ENCODE peak calls at places on chromosomes 6 and 20, in nine cellular contexts. One of them, this sample, is unnamed.

GRCh38 chr20:53517146-53517545 is 76.5 kb downstream of the ZNF217 start:
- DNase-seq in amniotic stem cell: no peak
- DNase-seq in stimulated activated CD4-positive, alpha-beta T cell treated with anti-CD3 and anti-CD28 coated beads, TNF-alpha, amount 100 ng/mL, for 4 hours: no peak
- DNase-seq in hippocampal formation: no peak
- DNase-seq in upper lobe of right lung: no peak
- DNase-seq in NCI-H748 treated with DMSO at 0.1 percent for 48 hours: peak
- DNase-seq in CD4-positive, alpha-beta T cell: no peak
- DNase-seq in fibroblast of pulmonary artery: no peak
- DNase-seq in ACHN: no peak
- DNase-seq in this sample: peak

GRCh38 chr20:24681634-24682495 is 212.4 kb downstream of the SYNDIG1 start:
- DNase-seq in upper lobe of right lung: peak
- DNase-seq in CD4-positive, alpha-beta T cell: no peak
- DNase-seq in fibroblast of pulmonary artery: no peak
- DNase-seq in ACHN: no peak
- DNase-seq in amniotic stem cell: no peak
- DNase-seq in hippocampal formation: no peak
- DNase-seq in NCI-H748 treated with DMSO at 0.1 percent for 48 hours: no peak
- DNase-seq in stimulated activated CD4-positive, alpha-beta T cell treated with anti-CD3 and anti-CD28 coated beads, TNF-alpha, amount 100 ng/mL, for 4 hours: no peak
- DNase-seq in this sample: peak

GRCh38 chr20:63102720-63103375 is 96.1 kb upstream of the BHLHE23 start:
- DNase-seq in CD4-positive, alpha-beta T cell: peak
- DNase-seq in stimulated activated CD4-positive, alpha-beta T cell treated with anti-CD3 and anti-CD28 coated beads, TNF-alpha, amount 100 ng/mL, for 4 hours: peak
- DNase-seq in ACHN: no peak
- DNase-seq in amniotic stem cell: no peak
- DNase-seq in upper lobe of right lung: peak
- DNase-seq in fibroblast of pulmonary artery: peak
- DNase-seq in hippocampal formation: no peak
- DNase-seq in NCI-H748 treated with DMSO at 0.1 percent for 48 hours: no peak
- DNase-seq in this sample: peak

GRCh38 chr6:122717350-122717749 is 62.2 kb upstream of the FABP7 start:
- DNase-seq in ACHN: no peak
- DNase-seq in fibroblast of pulmonary artery: peak
- DNase-seq in hippocampal formation: no peak
- DNase-seq in amniotic stem cell: no peak
- DNase-seq in stimulated activated CD4-positive, alpha-beta T cell treated with anti-CD3 and anti-CD28 coated beads, TNF-alpha, amount 100 ng/mL, for 4 hours: no peak
- DNase-seq in CD4-positive, alpha-beta T cell: no peak
- DNase-seq in upper lobe of right lung: no peak
- DNase-seq in NCI-H748 treated with DMSO at 0.1 percent for 48 hours: peak
- DNase-seq in this sample: no peak

GRCh38 chr6:134593442-134593841 is 275.5 kb upstream of the SGK1 start:
- DNase-seq in amniotic stem cell: no peak
- DNase-seq in ACHN: no peak
- DNase-seq in upper lobe of right lung: no peak
- DNase-seq in CD4-positive, alpha-beta T cell: no peak
- DNase-seq in fibroblast of pulmonary artery: no peak
- DNase-seq in NCI-H748 treated with DMSO at 0.1 percent for 48 hours: no peak
- DNase-seq in hippocampal formation: no peak
- DNase-seq in stimulated activated CD4-positive, alpha-beta T cell treated with anti-CD3 and anti-CD28 coated beads, TNF-alpha, amount 100 ng/mL, for 4 hours: no peak
- DNase-seq in this sample: no peak

GRCh38 chr6:3797231-3798200 is 46.0 kb upstream of the PXDC1 start:
- DNase-seq in amniotic stem cell: no peak
- DNase-seq in stimulated activated CD4-positive, alpha-beta T cell treated with anti-CD3 and anti-CD28 coated beads, TNF-alpha, amount 100 ng/mL, for 4 hours: no peak
- DNase-seq in upper lobe of right lung: no peak
- DNase-seq in fibroblast of pulmonary artery: peak
- DNase-seq in hippocampal formation: no peak
- DNase-seq in ACHN: peak
- DNase-seq in CD4-positive, alpha-beta T cell: no peak
- DNase-seq in NCI-H748 treated with DMSO at 0.1 percent for 48 hours: no peak
- DNase-seq in this sample: no peak

GRCh38 chr20:15708984-15709598 is 864.2 kb downstream of the KIF16B start:
- DNase-seq in CD4-positive, alpha-beta T cell: peak
- DNase-seq in fibroblast of pulmonary artery: peak
- DNase-seq in ACHN: peak
- DNase-seq in hippocampal formation: peak
- DNase-seq in amniotic stem cell: no peak
- DNase-seq in upper lobe of right lung: peak
- DNase-seq in stimulated activated CD4-positive, alpha-beta T cell treated with anti-CD3 and anti-CD28 coated beads, TNF-alpha, amount 100 ng/mL, for 4 hours: peak
- DNase-seq in NCI-H748 treated with DMSO at 0.1 percent for 48 hours: peak
- DNase-seq in this sample: no peak

GRCh38 chr6:32290886-32291450 is 67.1 kb upstream of the NOTCH4 start:
- DNase-seq in hippocampal formation: no peak
- DNase-seq in upper lobe of right lung: no peak
- DNase-seq in ACHN: no peak
- DNase-seq in amniotic stem cell: no peak
- DNase-seq in stimulated activated CD4-positive, alpha-beta T cell treated with anti-CD3 and anti-CD28 coated beads, TNF-alpha, amount 100 ng/mL, for 4 hours: no peak
- DNase-seq in NCI-H748 treated with DMSO at 0.1 percent for 48 hours: no peak
- DNase-seq in fibroblast of pulmonary artery: peak
- DNase-seq in CD4-positive, alpha-beta T cell: no peak
- DNase-seq in this sample: no peak

GRCh38 chr20:22216984-22217383 is 367.4 kb downstream of the FOXA2 start:
- DNase-seq in NCI-H748 treated with DMSO at 0.1 percent for 48 hours: no peak
- DNase-seq in amniotic stem cell: no peak
- DNase-seq in CD4-positive, alpha-beta T cell: no peak
- DNase-seq in stimulated activated CD4-positive, alpha-beta T cell treated with anti-CD3 and anti-CD28 coated beads, TNF-alpha, amount 100 ng/mL, for 4 hours: no peak
- DNase-seq in upper lobe of right lung: no peak
- DNase-seq in ACHN: no peak
- DNase-seq in fibroblast of pulmonary artery: no peak
- DNase-seq in hippocampal formation: no peak
- DNase-seq in this sample: no peak

GRCh38 chr20:2706688-2707352 is 14.2 kb downstream of the EBF4 start:
- DNase-seq in fibroblast of pulmonary artery: no peak
- DNase-seq in stimulated activated CD4-positive, alpha-beta T cell treated with anti-CD3 and anti-CD28 coated beads, TNF-alpha, amount 100 ng/mL, for 4 hours: no peak
- DNase-seq in amniotic stem cell: no peak
- DNase-seq in upper lobe of right lung: no peak
- DNase-seq in NCI-H748 treated with DMSO at 0.1 percent for 48 hours: no peak
- DNase-seq in CD4-positive, alpha-beta T cell: no peak
- DNase-seq in hippocampal formation: no peak
- DNase-seq in ACHN: no peak
- DNase-seq in this sample: no peak

GRCh38 chr20:2507875-2508630 is 662 bp downstream of the ZNF343 start:
- DNase-seq in hippocampal formation: no peak
- DNase-seq in fibroblast of pulmonary artery: peak
- DNase-seq in upper lobe of right lung: no peak
- DNase-seq in CD4-positive, alpha-beta T cell: no peak
- DNase-seq in NCI-H748 treated with DMSO at 0.1 percent for 48 hours: no peak
- DNase-seq in stimulated activated CD4-positive, alpha-beta T cell treated with anti-CD3 and anti-CD28 coated beads, TNF-alpha, amount 100 ng/mL, for 4 hours: no peak
- DNase-seq in ACHN: no peak
- DNase-seq in amniotic stem cell: no peak
- DNase-seq in this sample: no peak

GRCh38 chr20:2729791-2730190 is 37.2 kb downstream of the EBF4 start:
- DNase-seq in amniotic stem cell: no peak
- DNase-seq in hippocampal formation: no peak
- DNase-seq in stimulated activated CD4-positive, alpha-beta T cell treated with anti-CD3 and anti-CD28 coated beads, TNF-alpha, amount 100 ng/mL, for 4 hours: no peak
- DNase-seq in NCI-H748 treated with DMSO at 0.1 percent for 48 hours: no peak
- DNase-seq in fibroblast of pulmonary artery: peak
- DNase-seq in upper lobe of right lung: no peak
- DNase-seq in ACHN: no peak
- DNase-seq in CD4-positive, alpha-beta T cell: no peak
- DNase-seq in this sample: no peak

GRCh38 chr6:27026361-27026760 is 221.1 kb upstream of the PRSS16 start:
- DNase-seq in NCI-H748 treated with DMSO at 0.1 percent for 48 hours: no peak
- DNase-seq in CD4-positive, alpha-beta T cell: no peak
- DNase-seq in amniotic stem cell: no peak
- DNase-seq in ACHN: no peak
- DNase-seq in stimulated activated CD4-positive, alpha-beta T cell treated with anti-CD3 and anti-CD28 coated beads, TNF-alpha, amount 100 ng/mL, for 4 hours: no peak
- DNase-seq in hippocampal formation: no peak
- DNase-seq in upper lobe of right lung: no peak
- DNase-seq in fibroblast of pulmonary artery: no peak
- DNase-seq in this sample: no peak

GRCh38 chr20:51553897-51554504 is 11.5 kb upstream of the NFATC2 start:
- DNase-seq in stimulated activated CD4-positive, alpha-beta T cell treated with anti-CD3 and anti-CD28 coated beads, TNF-alpha, amount 100 ng/mL, for 4 hours: no peak
- DNase-seq in fibroblast of pulmonary artery: peak
- DNase-seq in upper lobe of right lung: no peak
- DNase-seq in hippocampal formation: no peak
- DNase-seq in ACHN: no peak
- DNase-seq in NCI-H748 treated with DMSO at 0.1 percent for 48 hours: no peak
- DNase-seq in CD4-positive, alpha-beta T cell: no peak
- DNase-seq in amniotic stem cell: no peak
- DNase-seq in this sample: no peak

GRCh38 chr6:13066820-13067219 is 261.5 kb downstream of the TBC1D7 start:
- DNase-seq in ACHN: no peak
- DNase-seq in upper lobe of right lung: no peak
- DNase-seq in fibroblast of pulmonary artery: no peak
- DNase-seq in NCI-H748 treated with DMSO at 0.1 percent for 48 hours: no peak
- DNase-seq in stimulated activated CD4-positive, alpha-beta T cell treated with anti-CD3 and anti-CD28 coated beads, TNF-alpha, amount 100 ng/mL, for 4 hours: no peak
- DNase-seq in CD4-positive, alpha-beta T cell: no peak
- DNase-seq in amniotic stem cell: no peak
- DNase-seq in hippocampal formation: no peak
- DNase-seq in this sample: no peak

GRCh38 chr6:30358340-30358679 is 13.4 kb downstream of the RPP21 start:
- DNase-seq in fibroblast of pulmonary artery: no peak
- DNase-seq in stimulated activated CD4-positive, alpha-beta T cell treated with anti-CD3 and anti-CD28 coated beads, TNF-alpha, amount 100 ng/mL, for 4 hours: no peak
- DNase-seq in CD4-positive, alpha-beta T cell: no peak
- DNase-seq in upper lobe of right lung: no peak
- DNase-seq in ACHN: no peak
- DNase-seq in NCI-H748 treated with DMSO at 0.1 percent for 48 hours: no peak
- DNase-seq in hippocampal formation: no peak
- DNase-seq in amniotic stem cell: no peak
- DNase-seq in this sample: no peak

GRCh38 chr6:51989789-51990188 is 97.6 kb downstream of the PKHD1 start:
- DNase-seq in ACHN: no peak
- DNase-seq in fibroblast of pulmonary artery: no peak
- DNase-seq in stimulated activated CD4-positive, alpha-beta T cell treated with anti-CD3 and anti-CD28 coated beads, TNF-alpha, amount 100 ng/mL, for 4 hours: no peak
- DNase-seq in upper lobe of right lung: no peak
- DNase-seq in CD4-positive, alpha-beta T cell: no peak
- DNase-seq in NCI-H748 treated with DMSO at 0.1 percent for 48 hours: no peak
- DNase-seq in hippocampal formation: no peak
- DNase-seq in amniotic stem cell: no peak
- DNase-seq in this sample: no peak

GRCh38 chr6:146598785-146599405 is at the start of gene ADGB:
- DNase-seq in amniotic stem cell: peak
- DNase-seq in ACHN: peak
- DNase-seq in stimulated activated CD4-positive, alpha-beta T cell treated with anti-CD3 and anti-CD28 coated beads, TNF-alpha, amount 100 ng/mL, for 4 hours: no peak
- DNase-seq in fibroblast of pulmonary artery: peak
- DNase-seq in hippocampal formation: peak
- DNase-seq in CD4-positive, alpha-beta T cell: no peak
- DNase-seq in NCI-H748 treated with DMSO at 0.1 percent for 48 hours: peak
- DNase-seq in upper lobe of right lung: peak
- DNase-seq in this sample: no peak

GRCh38 chr20:51220293-51220706 is 197.4 kb upstream of the KCNG1 start:
- DNase-seq in hippocampal formation: no peak
- DNase-seq in amniotic stem cell: no peak
- DNase-seq in fibroblast of pulmonary artery: peak
- DNase-seq in NCI-H748 treated with DMSO at 0.1 percent for 48 hours: no peak
- DNase-seq in upper lobe of right lung: peak
- DNase-seq in ACHN: peak
- DNase-seq in stimulated activated CD4-positive, alpha-beta T cell treated with anti-CD3 and anti-CD28 coated beads, TNF-alpha, amount 100 ng/mL, for 4 hours: peak
- DNase-seq in CD4-positive, alpha-beta T cell: peak
- DNase-seq in this sample: no peak

GRCh38 chr6:127886603-127887002 is 14.3 kb downstream of the THEMIS start:
- DNase-seq in CD4-positive, alpha-beta T cell: no peak
- DNase-seq in fibroblast of pulmonary artery: no peak
- DNase-seq in hippocampal formation: no peak
- DNase-seq in ACHN: no peak
- DNase-seq in upper lobe of right lung: no peak
- DNase-seq in amniotic stem cell: no peak
- DNase-seq in NCI-H748 treated with DMSO at 0.1 percent for 48 hours: no peak
- DNase-seq in stimulated activated CD4-positive, alpha-beta T cell treated with anti-CD3 and anti-CD28 coated beads, TNF-alpha, amount 100 ng/mL, for 4 hours: no peak
- DNase-seq in this sample: no peak

GRCh38 chr6:39319621-39320369 is 2.7 kb downstream of the KCNK16 start:
- DNase-seq in upper lobe of right lung: no peak
- DNase-seq in amniotic stem cell: no peak
- DNase-seq in ACHN: no peak
- DNase-seq in stimulated activated CD4-positive, alpha-beta T cell treated with anti-CD3 and anti-CD28 coated beads, TNF-alpha, amount 100 ng/mL, for 4 hours: no peak
- DNase-seq in fibroblast of pulmonary artery: no peak
- DNase-seq in NCI-H748 treated with DMSO at 0.1 percent for 48 hours: no peak
- DNase-seq in CD4-positive, alpha-beta T cell: no peak
- DNase-seq in hippocampal formation: no peak
- DNase-seq in this sample: no peak

GRCh38 chr20:24419786-24420185 is 49.6 kb upstream of the SYNDIG1 start:
- DNase-seq in CD4-positive, alpha-beta T cell: no peak
- DNase-seq in stimulated activated CD4-positive, alpha-beta T cell treated with anti-CD3 and anti-CD28 coated beads, TNF-alpha, amount 100 ng/mL, for 4 hours: no peak
- DNase-seq in NCI-H748 treated with DMSO at 0.1 percent for 48 hours: no peak
- DNase-seq in amniotic stem cell: no peak
- DNase-seq in hippocampal formation: no peak
- DNase-seq in upper lobe of right lung: no peak
- DNase-seq in fibroblast of pulmonary artery: no peak
- DNase-seq in ACHN: no peak
- DNase-seq in this sample: no peak

GRCh38 chr6:158492881-158493280 is 67.0 kb upstream of the TMEM181 start:
- DNase-seq in upper lobe of right lung: no peak
- DNase-seq in CD4-positive, alpha-beta T cell: no peak
- DNase-seq in stimulated activated CD4-positive, alpha-beta T cell treated with anti-CD3 and anti-CD28 coated beads, TNF-alpha, amount 100 ng/mL, for 4 hours: no peak
- DNase-seq in hippocampal formation: no peak
- DNase-seq in ACHN: no peak
- DNase-seq in fibroblast of pulmonary artery: no peak
- DNase-seq in amniotic stem cell: no peak
- DNase-seq in NCI-H748 treated with DMSO at 0.1 percent for 48 hours: no peak
- DNase-seq in this sample: no peak

GRCh38 chr6:168479421-168479820 is 38.4 kb downstream of the SMOC2 start:
- DNase-seq in CD4-positive, alpha-beta T cell: no peak
- DNase-seq in upper lobe of right lung: no peak
- DNase-seq in hippocampal formation: no peak
- DNase-seq in fibroblast of pulmonary artery: no peak
- DNase-seq in NCI-H748 treated with DMSO at 0.1 percent for 48 hours: no peak
- DNase-seq in amniotic stem cell: no peak
- DNase-seq in ACHN: no peak
- DNase-seq in stimulated activated CD4-positive, alpha-beta T cell treated with anti-CD3 and anti-CD28 coated beads, TNF-alpha, amount 100 ng/mL, for 4 hours: no peak
- DNase-seq in this sample: no peak

GRCh38 chr20:6765469-6766058 is 1.9 kb upstream of the BMP2 start:
- DNase-seq in fibroblast of pulmonary artery: peak
- DNase-seq in ACHN: peak
- DNase-seq in hippocampal formation: no peak
- DNase-seq in CD4-positive, alpha-beta T cell: no peak
- DNase-seq in stimulated activated CD4-positive, alpha-beta T cell treated with anti-CD3 and anti-CD28 coated beads, TNF-alpha, amount 100 ng/mL, for 4 hours: no peak
- DNase-seq in upper lobe of right lung: no peak
- DNase-seq in amniotic stem cell: no peak
- DNase-seq in NCI-H748 treated with DMSO at 0.1 percent for 48 hours: peak
- DNase-seq in this sample: no peak

GRCh38 chr20:58982406-58983114 is 1.5 kb downstream of the NELFCD start:
- DNase-seq in amniotic stem cell: no peak
- DNase-seq in ACHN: no peak
- DNase-seq in NCI-H748 treated with DMSO at 0.1 percent for 48 hours: no peak
- DNase-seq in stimulated activated CD4-positive, alpha-beta T cell treated with anti-CD3 and anti-CD28 coated beads, TNF-alpha, amount 100 ng/mL, for 4 hours: no peak
- DNase-seq in fibroblast of pulmonary artery: no peak
- DNase-seq in CD4-positive, alpha-beta T cell: no peak
- DNase-seq in hippocampal formation: no peak
- DNase-seq in upper lobe of right lung: no peak
- DNase-seq in this sample: peak

GRCh38 chr20:52470561-52470960 is 279.0 kb upstream of the ZFP64 start:
- DNase-seq in stimulated activated CD4-positive, alpha-beta T cell treated with anti-CD3 and anti-CD28 coated beads, TNF-alpha, amount 100 ng/mL, for 4 hours: no peak
- DNase-seq in CD4-positive, alpha-beta T cell: no peak
- DNase-seq in ACHN: no peak
- DNase-seq in amniotic stem cell: no peak
- DNase-seq in upper lobe of right lung: no peak
- DNase-seq in hippocampal formation: no peak
- DNase-seq in fibroblast of pulmonary artery: no peak
- DNase-seq in NCI-H748 treated with DMSO at 0.1 percent for 48 hours: no peak
- DNase-seq in this sample: no peak

GRCh38 chr6:137136065-137136464 is 37.4 kb downstream of the IL22RA2 start:
- DNase-seq in stimulated activated CD4-positive, alpha-beta T cell treated with anti-CD3 and anti-CD28 coated beads, TNF-alpha, amount 100 ng/mL, for 4 hours: no peak
- DNase-seq in ACHN: no peak
- DNase-seq in CD4-positive, alpha-beta T cell: no peak
- DNase-seq in hippocampal formation: no peak
- DNase-seq in fibroblast of pulmonary artery: peak
- DNase-seq in upper lobe of right lung: no peak
- DNase-seq in amniotic stem cell: no peak
- DNase-seq in NCI-H748 treated with DMSO at 0.1 percent for 48 hours: no peak
- DNase-seq in this sample: no peak

GRCh38 chr6:103236923-103237322 is 1622.8 kb downstream of the HACE1 start:
- DNase-seq in ACHN: no peak
- DNase-seq in fibroblast of pulmonary artery: no peak
- DNase-seq in stimulated activated CD4-positive, alpha-beta T cell treated with anti-CD3 and anti-CD28 coated beads, TNF-alpha, amount 100 ng/mL, for 4 hours: no peak
- DNase-seq in amniotic stem cell: no peak
- DNase-seq in CD4-positive, alpha-beta T cell: no peak
- DNase-seq in hippocampal formation: no peak
- DNase-seq in upper lobe of right lung: no peak
- DNase-seq in NCI-H748 treated with DMSO at 0.1 percent for 48 hours: peak
- DNase-seq in this sample: no peak

GRCh38 chr20:38926934-38927616 is 858 bp downstream of the FAM83D start:
- DNase-seq in NCI-H748 treated with DMSO at 0.1 percent for 48 hours: no peak
- DNase-seq in upper lobe of right lung: no peak
- DNase-seq in stimulated activated CD4-positive, alpha-beta T cell treated with anti-CD3 and anti-CD28 coated beads, TNF-alpha, amount 100 ng/mL, for 4 hours: no peak
- DNase-seq in hippocampal formation: no peak
- DNase-seq in fibroblast of pulmonary artery: peak
- DNase-seq in CD4-positive, alpha-beta T cell: no peak
- DNase-seq in amniotic stem cell: no peak
- DNase-seq in ACHN: peak
- DNase-seq in this sample: no peak

GRCh38 chr6:16698988-16699868 is 62.0 kb downstream of the ATXN1 start:
- DNase-seq in hippocampal formation: no peak
- DNase-seq in NCI-H748 treated with DMSO at 0.1 percent for 48 hours: no peak
- DNase-seq in amniotic stem cell: no peak
- DNase-seq in CD4-positive, alpha-beta T cell: no peak
- DNase-seq in upper lobe of right lung: no peak
- DNase-seq in ACHN: no peak
- DNase-seq in fibroblast of pulmonary artery: peak
- DNase-seq in stimulated activated CD4-positive, alpha-beta T cell treated with anti-CD3 and anti-CD28 coated beads, TNF-alpha, amount 100 ng/mL, for 4 hours: no peak
- DNase-seq in this sample: no peak

This sample was measured in RWPE2.